ENCODE peak calls at places on chromosome 6, in eight cellular contexts. One of them, this sample, is unnamed.

GRCh38 chr6:45148711-45149341 is 179.3 kb upstream of the RUNX2 start:
- DNase-seq in HepG2: no peak
- DNase-seq in stimulated activated naive CD8-positive, alpha-beta T cell treated with anti-CD3 and anti-CD28 coated beads, Interleukin-15, amount 100 ng/mL, for 72 hours: no peak
- DNase-seq in stimulated activated CD4-positive, alpha-beta T cell treated with anti-CD3 and anti-CD28 coated beads, Interleukin-1b, Interleukin-23, amount 100 ng/mL, for 24 hours: no peak
- DNase-seq in left cardiac atrium: no peak
- DNase-seq in fibroblast of mammary gland: peak
- DNase-seq in endodermal cell: no peak
- DNase-seq in endothelial cell: no peak
- DNase-seq in this sample: no peak

GRCh38 chr6:124055986-124056385 is 252.3 kb downstream of the NKAIN2 start:
- DNase-seq in HepG2: no peak
- DNase-seq in stimulated activated naive CD8-positive, alpha-beta T cell treated with anti-CD3 and anti-CD28 coated beads, Interleukin-15, amount 100 ng/mL, for 72 hours: no peak
- DNase-seq in stimulated activated CD4-positive, alpha-beta T cell treated with anti-CD3 and anti-CD28 coated beads, Interleukin-1b, Interleukin-23, amount 100 ng/mL, for 24 hours: no peak
- DNase-seq in left cardiac atrium: no peak
- DNase-seq in fibroblast of mammary gland: no peak
- DNase-seq in endodermal cell: no peak
- DNase-seq in endothelial cell: no peak
- DNase-seq in this sample: no peak

GRCh38 chr6:1617466-1618304 is 8.0 kb downstream of the FOXC1 start:
- DNase-seq in HepG2: no peak
- DNase-seq in stimulated activated naive CD8-positive, alpha-beta T cell treated with anti-CD3 and anti-CD28 coated beads, Interleukin-15, amount 100 ng/mL, for 72 hours: no peak
- DNase-seq in stimulated activated CD4-positive, alpha-beta T cell treated with anti-CD3 and anti-CD28 coated beads, Interleukin-1b, Interleukin-23, amount 100 ng/mL, for 24 hours: no peak
- DNase-seq in left cardiac atrium: no peak
- DNase-seq in fibroblast of mammary gland: no peak
- DNase-seq in endodermal cell: peak
- DNase-seq in endothelial cell: no peak
- DNase-seq in this sample: no peak

GRCh38 chr6:11822346-11822745 is 43.7 kb upstream of the ADTRP start:
- DNase-seq in HepG2: no peak
- DNase-seq in stimulated activated naive CD8-positive, alpha-beta T cell treated with anti-CD3 and anti-CD28 coated beads, Interleukin-15, amount 100 ng/mL, for 72 hours: no peak
- DNase-seq in stimulated activated CD4-positive, alpha-beta T cell treated with anti-CD3 and anti-CD28 coated beads, Interleukin-1b, Interleukin-23, amount 100 ng/mL, for 24 hours: no peak
- DNase-seq in left cardiac atrium: no peak
- DNase-seq in fibroblast of mammary gland: no peak
- DNase-seq in endodermal cell: no peak
- DNase-seq in endothelial cell: no peak
- DNase-seq in this sample: no peak

GRCh38 chr6:111763381-111763780 is 109.9 kb downstream of the FYN start:
- DNase-seq in HepG2: no peak
- DNase-seq in stimulated activated naive CD8-positive, alpha-beta T cell treated with anti-CD3 and anti-CD28 coated beads, Interleukin-15, amount 100 ng/mL, for 72 hours: no peak
- DNase-seq in stimulated activated CD4-positive, alpha-beta T cell treated with anti-CD3 and anti-CD28 coated beads, Interleukin-1b, Interleukin-23, amount 100 ng/mL, for 24 hours: no peak
- DNase-seq in left cardiac atrium: no peak
- DNase-seq in fibroblast of mammary gland: no peak
- DNase-seq in endodermal cell: no peak
- DNase-seq in endothelial cell: no peak
- DNase-seq in this sample: no peak

GRCh38 chr6:161305860-161306259 is 32.0 kb upstream of the AGPAT4 start:
- DNase-seq in HepG2: no peak
- DNase-seq in stimulated activated naive CD8-positive, alpha-beta T cell treated with anti-CD3 and anti-CD28 coated beads, Interleukin-15, amount 100 ng/mL, for 72 hours: no peak
- DNase-seq in stimulated activated CD4-positive, alpha-beta T cell treated with anti-CD3 and anti-CD28 coated beads, Interleukin-1b, Interleukin-23, amount 100 ng/mL, for 24 hours: no peak
- DNase-seq in left cardiac atrium: no peak
- DNase-seq in fibroblast of mammary gland: no peak
- DNase-seq in endodermal cell: no peak
- DNase-seq in endothelial cell: no peak
- DNase-seq in this sample: no peak

GRCh38 chr6:152057832-152058498 is 250.5 kb downstream of the ESR1 start:
- DNase-seq in HepG2: no peak
- DNase-seq in stimulated activated naive CD8-positive, alpha-beta T cell treated with anti-CD3 and anti-CD28 coated beads, Interleukin-15, amount 100 ng/mL, for 72 hours: no peak
- DNase-seq in stimulated activated CD4-positive, alpha-beta T cell treated with anti-CD3 and anti-CD28 coated beads, Interleukin-1b, Interleukin-23, amount 100 ng/mL, for 24 hours: no peak
- DNase-seq in left cardiac atrium: no peak
- DNase-seq in fibroblast of mammary gland: no peak
- DNase-seq in endodermal cell: no peak
- DNase-seq in endothelial cell: no peak
- DNase-seq in this sample: no peak

GRCh38 chr6:75145976-75146375 is 59.9 kb downstream of the COL12A1 start:
- DNase-seq in HepG2: no peak
- DNase-seq in stimulated activated naive CD8-positive, alpha-beta T cell treated with anti-CD3 and anti-CD28 coated beads, Interleukin-15, amount 100 ng/mL, for 72 hours: no peak
- DNase-seq in stimulated activated CD4-positive, alpha-beta T cell treated with anti-CD3 and anti-CD28 coated beads, Interleukin-1b, Interleukin-23, amount 100 ng/mL, for 24 hours: no peak
- DNase-seq in left cardiac atrium: no peak
- DNase-seq in fibroblast of mammary gland: no peak
- DNase-seq in endodermal cell: peak
- DNase-seq in endothelial cell: no peak
- DNase-seq in this sample: no peak

GRCh38 chr6:36576573-36576972 is 17.6 kb upstream of the SRSF3 start:
- DNase-seq in HepG2: no peak
- DNase-seq in stimulated activated naive CD8-positive, alpha-beta T cell treated with anti-CD3 and anti-CD28 coated beads, Interleukin-15, amount 100 ng/mL, for 72 hours: no peak
- DNase-seq in stimulated activated CD4-positive, alpha-beta T cell treated with anti-CD3 and anti-CD28 coated beads, Interleukin-1b, Interleukin-23, amount 100 ng/mL, for 24 hours: no peak
- DNase-seq in left cardiac atrium: no peak
- DNase-seq in fibroblast of mammary gland: no peak
- DNase-seq in endodermal cell: no peak
- DNase-seq in endothelial cell: no peak
- DNase-seq in this sample: no peak

GRCh38 chr6:22049002-22049401 is 247.8 kb downstream of the PRL start:
- DNase-seq in HepG2: no peak
- DNase-seq in stimulated activated naive CD8-positive, alpha-beta T cell treated with anti-CD3 and anti-CD28 coated beads, Interleukin-15, amount 100 ng/mL, for 72 hours: no peak
- DNase-seq in stimulated activated CD4-positive, alpha-beta T cell treated with anti-CD3 and anti-CD28 coated beads, Interleukin-1b, Interleukin-23, amount 100 ng/mL, for 24 hours: no peak
- DNase-seq in left cardiac atrium: no peak
- DNase-seq in fibroblast of mammary gland: no peak
- DNase-seq in endodermal cell: no peak
- DNase-seq in endothelial cell: no peak
- DNase-seq in this sample: no peak

GRCh38 chr6:84687487-84687886 is 76.9 kb downstream of the TBX18 start:
- DNase-seq in HepG2: no peak
- DNase-seq in stimulated activated naive CD8-positive, alpha-beta T cell treated with anti-CD3 and anti-CD28 coated beads, Interleukin-15, amount 100 ng/mL, for 72 hours: no peak
- DNase-seq in stimulated activated CD4-positive, alpha-beta T cell treated with anti-CD3 and anti-CD28 coated beads, Interleukin-1b, Interleukin-23, amount 100 ng/mL, for 24 hours: no peak
- DNase-seq in left cardiac atrium: no peak
- DNase-seq in fibroblast of mammary gland: no peak
- DNase-seq in endodermal cell: no peak
- DNase-seq in endothelial cell: no peak
- DNase-seq in this sample: peak

GRCh38 chr6:94636780-94637385 is 940.5 kb upstream of the MANEA start:
- DNase-seq in HepG2: peak
- DNase-seq in stimulated activated naive CD8-positive, alpha-beta T cell treated with anti-CD3 and anti-CD28 coated beads, Interleukin-15, amount 100 ng/mL, for 72 hours: no peak
- DNase-seq in stimulated activated CD4-positive, alpha-beta T cell treated with anti-CD3 and anti-CD28 coated beads, Interleukin-1b, Interleukin-23, amount 100 ng/mL, for 24 hours: no peak
- DNase-seq in left cardiac atrium: no peak
- DNase-seq in fibroblast of mammary gland: no peak
- DNase-seq in endodermal cell: peak
- DNase-seq in endothelial cell: peak
- DNase-seq in this sample: peak

GRCh38 chr6:67219336-67219735 is 1415.7 kb upstream of the ADGRB3 start:
- DNase-seq in HepG2: no peak
- DNase-seq in stimulated activated naive CD8-positive, alpha-beta T cell treated with anti-CD3 and anti-CD28 coated beads, Interleukin-15, amount 100 ng/mL, for 72 hours: no peak
- DNase-seq in stimulated activated CD4-positive, alpha-beta T cell treated with anti-CD3 and anti-CD28 coated beads, Interleukin-1b, Interleukin-23, amount 100 ng/mL, for 24 hours: no peak
- DNase-seq in left cardiac atrium: no peak
- DNase-seq in fibroblast of mammary gland: no peak
- DNase-seq in endodermal cell: no peak
- DNase-seq in endothelial cell: no peak
- DNase-seq in this sample: peak

GRCh38 chr6:130890531-130890950 is 63.3 kb downstream of the SMLR1 start:
- DNase-seq in HepG2: no peak
- DNase-seq in stimulated activated naive CD8-positive, alpha-beta T cell treated with anti-CD3 and anti-CD28 coated beads, Interleukin-15, amount 100 ng/mL, for 72 hours: no peak
- DNase-seq in stimulated activated CD4-positive, alpha-beta T cell treated with anti-CD3 and anti-CD28 coated beads, Interleukin-1b, Interleukin-23, amount 100 ng/mL, for 24 hours: no peak
- DNase-seq in left cardiac atrium: no peak
- DNase-seq in fibroblast of mammary gland: peak
- DNase-seq in endodermal cell: no peak
- DNase-seq in endothelial cell: no peak
- DNase-seq in this sample: peak

GRCh38 chr6:132495604-132496079 is 17.3 kb downstream of the STX7 start:
- DNase-seq in HepG2: no peak
- DNase-seq in stimulated activated naive CD8-positive, alpha-beta T cell treated with anti-CD3 and anti-CD28 coated beads, Interleukin-15, amount 100 ng/mL, for 72 hours: no peak
- DNase-seq in stimulated activated CD4-positive, alpha-beta T cell treated with anti-CD3 and anti-CD28 coated beads, Interleukin-1b, Interleukin-23, amount 100 ng/mL, for 24 hours: no peak
- DNase-seq in left cardiac atrium: no peak
- DNase-seq in fibroblast of mammary gland: no peak
- DNase-seq in endodermal cell: no peak
- DNase-seq in endothelial cell: no peak
- DNase-seq in this sample: no peak

GRCh38 chr6:132466952-132467351 is 46.0 kb downstream of the STX7 start:
- DNase-seq in HepG2: no peak
- DNase-seq in stimulated activated naive CD8-positive, alpha-beta T cell treated with anti-CD3 and anti-CD28 coated beads, Interleukin-15, amount 100 ng/mL, for 72 hours: no peak
- DNase-seq in stimulated activated CD4-positive, alpha-beta T cell treated with anti-CD3 and anti-CD28 coated beads, Interleukin-1b, Interleukin-23, amount 100 ng/mL, for 24 hours: no peak
- DNase-seq in left cardiac atrium: no peak
- DNase-seq in fibroblast of mammary gland: peak
- DNase-seq in endodermal cell: no peak
- DNase-seq in endothelial cell: no peak
- DNase-seq in this sample: no peak

GRCh38 chr6:146282837-146283236 is 254.0 kb downstream of the GRM1 start:
- DNase-seq in HepG2: no peak
- DNase-seq in stimulated activated naive CD8-positive, alpha-beta T cell treated with anti-CD3 and anti-CD28 coated beads, Interleukin-15, amount 100 ng/mL, for 72 hours: no peak
- DNase-seq in stimulated activated CD4-positive, alpha-beta T cell treated with anti-CD3 and anti-CD28 coated beads, Interleukin-1b, Interleukin-23, amount 100 ng/mL, for 24 hours: no peak
- DNase-seq in left cardiac atrium: no peak
- DNase-seq in fibroblast of mammary gland: no peak
- DNase-seq in endodermal cell: no peak
- DNase-seq in endothelial cell: no peak
- DNase-seq in this sample: no peak

GRCh38 chr6:166618866-166619761 is 7.9 kb downstream of the RPS6KA2 start:
- DNase-seq in HepG2: no peak
- DNase-seq in stimulated activated naive CD8-positive, alpha-beta T cell treated with anti-CD3 and anti-CD28 coated beads, Interleukin-15, amount 100 ng/mL, for 72 hours: no peak
- DNase-seq in stimulated activated CD4-positive, alpha-beta T cell treated with anti-CD3 and anti-CD28 coated beads, Interleukin-1b, Interleukin-23, amount 100 ng/mL, for 24 hours: no peak
- DNase-seq in left cardiac atrium: no peak
- DNase-seq in fibroblast of mammary gland: peak
- DNase-seq in endodermal cell: peak
- DNase-seq in endothelial cell: no peak
- DNase-seq in this sample: no peak

GRCh38 chr6:110509617-110510231 is 33.3 kb upstream of the SLC22A16 start:
- DNase-seq in HepG2: peak
- DNase-seq in stimulated activated naive CD8-positive, alpha-beta T cell treated with anti-CD3 and anti-CD28 coated beads, Interleukin-15, amount 100 ng/mL, for 72 hours: no peak
- DNase-seq in stimulated activated CD4-positive, alpha-beta T cell treated with anti-CD3 and anti-CD28 coated beads, Interleukin-1b, Interleukin-23, amount 100 ng/mL, for 24 hours: no peak
- DNase-seq in left cardiac atrium: no peak
- DNase-seq in fibroblast of mammary gland: peak
- DNase-seq in endodermal cell: no peak
- DNase-seq in endothelial cell: no peak
- DNase-seq in this sample: peak

GRCh38 chr6:43737272-43738081 is 32.5 kb upstream of the VEGFA start:
- DNase-seq in HepG2: no peak
- DNase-seq in stimulated activated naive CD8-positive, alpha-beta T cell treated with anti-CD3 and anti-CD28 coated beads, Interleukin-15, amount 100 ng/mL, for 72 hours: no peak
- DNase-seq in stimulated activated CD4-positive, alpha-beta T cell treated with anti-CD3 and anti-CD28 coated beads, Interleukin-1b, Interleukin-23, amount 100 ng/mL, for 24 hours: no peak
- DNase-seq in left cardiac atrium: no peak
- DNase-seq in fibroblast of mammary gland: peak
- DNase-seq in endodermal cell: peak
- DNase-seq in endothelial cell: no peak
- DNase-seq in this sample: no peak

GRCh38 chr6:87401832-87402231 is 5.9 kb upstream of the CFAP206 start:
- DNase-seq in HepG2: no peak
- DNase-seq in stimulated activated naive CD8-positive, alpha-beta T cell treated with anti-CD3 and anti-CD28 coated beads, Interleukin-15, amount 100 ng/mL, for 72 hours: no peak
- DNase-seq in stimulated activated CD4-positive, alpha-beta T cell treated with anti-CD3 and anti-CD28 coated beads, Interleukin-1b, Interleukin-23, amount 100 ng/mL, for 24 hours: no peak
- DNase-seq in left cardiac atrium: no peak
- DNase-seq in fibroblast of mammary gland: no peak
- DNase-seq in endodermal cell: no peak
- DNase-seq in endothelial cell: no peak
- DNase-seq in this sample: no peak

GRCh38 chr6:72272958-72273357 is 348.9 kb upstream of the KCNQ5 start:
- DNase-seq in HepG2: no peak
- DNase-seq in stimulated activated naive CD8-positive, alpha-beta T cell treated with anti-CD3 and anti-CD28 coated beads, Interleukin-15, amount 100 ng/mL, for 72 hours: no peak
- DNase-seq in stimulated activated CD4-positive, alpha-beta T cell treated with anti-CD3 and anti-CD28 coated beads, Interleukin-1b, Interleukin-23, amount 100 ng/mL, for 24 hours: no peak
- DNase-seq in left cardiac atrium: no peak
- DNase-seq in fibroblast of mammary gland: peak
- DNase-seq in endodermal cell: no peak
- DNase-seq in endothelial cell: no peak
- DNase-seq in this sample: peak

GRCh38 chr6:47552319-47552718 is 74.7 kb downstream of the CD2AP start:
- DNase-seq in HepG2: no peak
- DNase-seq in stimulated activated naive CD8-positive, alpha-beta T cell treated with anti-CD3 and anti-CD28 coated beads, Interleukin-15, amount 100 ng/mL, for 72 hours: no peak
- DNase-seq in stimulated activated CD4-positive, alpha-beta T cell treated with anti-CD3 and anti-CD28 coated beads, Interleukin-1b, Interleukin-23, amount 100 ng/mL, for 24 hours: no peak
- DNase-seq in left cardiac atrium: no peak
- DNase-seq in fibroblast of mammary gland: no peak
- DNase-seq in endodermal cell: no peak
- DNase-seq in endothelial cell: no peak
- DNase-seq in this sample: no peak

GRCh38 chr6:45619994-45620471 is 242.3 kb upstream of the SUPT3H start:
- DNase-seq in HepG2: no peak
- DNase-seq in stimulated activated naive CD8-positive, alpha-beta T cell treated with anti-CD3 and anti-CD28 coated beads, Interleukin-15, amount 100 ng/mL, for 72 hours: peak
- DNase-seq in stimulated activated CD4-positive, alpha-beta T cell treated with anti-CD3 and anti-CD28 coated beads, Interleukin-1b, Interleukin-23, amount 100 ng/mL, for 24 hours: no peak
- DNase-seq in left cardiac atrium: no peak
- DNase-seq in fibroblast of mammary gland: peak
- DNase-seq in endodermal cell: no peak
- DNase-seq in endothelial cell: no peak
- DNase-seq in this sample: peak

GRCh38 chr6:99514089-99514488 is 1.1 kb downstream of the USP45 start:
- DNase-seq in HepG2: no peak
- DNase-seq in stimulated activated naive CD8-positive, alpha-beta T cell treated with anti-CD3 and anti-CD28 coated beads, Interleukin-15, amount 100 ng/mL, for 72 hours: no peak
- DNase-seq in stimulated activated CD4-positive, alpha-beta T cell treated with anti-CD3 and anti-CD28 coated beads, Interleukin-1b, Interleukin-23, amount 100 ng/mL, for 24 hours: no peak
- DNase-seq in left cardiac atrium: no peak
- DNase-seq in fibroblast of mammary gland: peak
- DNase-seq in endodermal cell: no peak
- DNase-seq in endothelial cell: no peak
- DNase-seq in this sample: peak

GRCh38 chr6:158764941-158765340 is 54.2 kb downstream of the EZR start:
- DNase-seq in HepG2: no peak
- DNase-seq in stimulated activated naive CD8-positive, alpha-beta T cell treated with anti-CD3 and anti-CD28 coated beads, Interleukin-15, amount 100 ng/mL, for 72 hours: no peak
- DNase-seq in stimulated activated CD4-positive, alpha-beta T cell treated with anti-CD3 and anti-CD28 coated beads, Interleukin-1b, Interleukin-23, amount 100 ng/mL, for 24 hours: no peak
- DNase-seq in left cardiac atrium: no peak
- DNase-seq in fibroblast of mammary gland: no peak
- DNase-seq in endodermal cell: peak
- DNase-seq in endothelial cell: no peak
- DNase-seq in this sample: no peak

GRCh38 chr6:116144590-116144989 is 18.7 kb upstream of the COL10A1 start:
- DNase-seq in HepG2: peak
- DNase-seq in stimulated activated naive CD8-positive, alpha-beta T cell treated with anti-CD3 and anti-CD28 coated beads, Interleukin-15, amount 100 ng/mL, for 72 hours: no peak
- DNase-seq in stimulated activated CD4-positive, alpha-beta T cell treated with anti-CD3 and anti-CD28 coated beads, Interleukin-1b, Interleukin-23, amount 100 ng/mL, for 24 hours: no peak
- DNase-seq in left cardiac atrium: no peak
- DNase-seq in fibroblast of mammary gland: peak
- DNase-seq in endodermal cell: no peak
- DNase-seq in endothelial cell: no peak
- DNase-seq in this sample: peak

GRCh38 chr6:10237284-10238043 is 177.4 kb downstream of the TFAP2A start:
- DNase-seq in HepG2: no peak
- DNase-seq in stimulated activated naive CD8-positive, alpha-beta T cell treated with anti-CD3 and anti-CD28 coated beads, Interleukin-15, amount 100 ng/mL, for 72 hours: no peak
- DNase-seq in stimulated activated CD4-positive, alpha-beta T cell treated with anti-CD3 and anti-CD28 coated beads, Interleukin-1b, Interleukin-23, amount 100 ng/mL, for 24 hours: no peak
- DNase-seq in left cardiac atrium: peak
- DNase-seq in fibroblast of mammary gland: peak
- DNase-seq in endodermal cell: no peak
- DNase-seq in endothelial cell: no peak
- DNase-seq in this sample: no peak

This sample was measured in cardiac muscle cell.